ENCODE peak calls at places on chromosomes 2 and 18, in five cellular contexts. Q is coronary artery, B is brain microvascular endothelial cell, S is NB4, U is NT2/D1. V is an unnamed sample.

GRCh38 chr18:33560686-33561370 is 17.2 kb upstream of the ASXL3 start:
- DNase-seq in Q (no peak), U (no peak), B (peak; percentile 70), S (peak; percentile 8), V (peak; percentile 18)

GRCh38 chr2:208358758-208359631 is 47.6 kb upstream of the PTH2R start:
- DNase-seq in Q (no peak), S (peak; percentile 49), B (no peak), U (no peak), V (no peak)

GRCh38 chr2:15561574-15562344 is 625 bp upstream of the NBAS start:
- DNase-seq in Q (no peak), S (no peak), U (no peak), B (peak; percentile 60), V (no peak)

GRCh38 chr2:207933396-207934045 is 91.8 kb downstream of the PLEKHM3 start:
- DNase-seq in U (peak; percentile 46), B (no peak), Q (no peak), S (no peak), V (no peak)

GRCh38 chr2:174058022-174058421 is 92.8 kb upstream of the SP3 start:
- DNase-seq in B (no peak), Q (no peak), U (no peak), S (no peak), V (no peak)

GRCh38 chr2:240586919-240587800 is 626 bp downstream of the CAPN10 start:
- DNase-seq in B (no peak), S (peak; percentile 65), U (no peak), Q (no peak), V (no peak)

GRCh38 chr2:95346738-95347671 is 49.9 kb downstream of the KCNIP3 start:
- DNase-seq in B (no peak), U (no peak), S (no peak), Q (peak; percentile 75), V (no peak)

GRCh38 chr2:182949572-182950189 is 83.2 kb upstream of the FRZB start:
- DNase-seq in Q (no peak), U (no peak), S (peak; percentile 12), B (peak; percentile 68), V (no peak)

GRCh38 chr18:26405190-26405781 is 143.1 kb downstream of the KCTD1 start:
- DNase-seq in U (no peak), Q (no peak), B (peak; percentile 12), S (peak; percentile 29), V (no peak)

GRCh38 chr2:28224648-28225471 is 167.8 kb upstream of the FOSL2 start:
- DNase-seq in S (no peak), Q (no peak), U (no peak), B (peak; percentile 18), V (peak; percentile 87)

GRCh38 chr2:152376385-152376784 is 41.4 kb downstream of the FMNL2 start:
- DNase-seq in U (no peak), B (no peak), Q (no peak), S (no peak), V (no peak)

GRCh38 chr18:2655954-2656236 is 369 bp downstream of the SMCHD1 start:
- DNase-seq in Q (no peak), U (no peak), S (no peak), B (peak; percentile 16), V (no peak)

GRCh38 chr2:198100323-198100722 is 295.9 kb downstream of the PLCL1 start:
- DNase-seq in U (no peak), S (peak; percentile 33), Q (no peak), B (no peak), V (peak; percentile 31)

GRCh38 chr2:207768168-207768890 is 1.4 kb downstream of the FZD5 start:
- DNase-seq in B (no peak), U (no peak), S (no peak), Q (peak; percentile 77), V (no peak)

GRCh38 chr18:5817821-5818220 is 77.5 kb downstream of the TMEM200C start:
- DNase-seq in U (no peak), S (no peak), B (no peak), Q (no peak), V (no peak)

GRCh38 chr2:108301558-108301957 is 12.9 kb downstream of the SULT1C2 start:
- DNase-seq in S (no peak), Q (no peak), B (no peak), U (no peak), V (no peak)

GRCh38 chr2:182858671-182859070 is 7.8 kb downstream of the FRZB start:
- DNase-seq in S (no peak), B (peak; percentile 42), Q (no peak), U (no peak), V (no peak)

GRCh38 chr2:61356261-61356957 is 114.5 kb downstream of the USP34 start:
- DNase-seq in B (no peak), S (no peak), Q (no peak), U (no peak), V (no peak)

GRCh38 chr2:48423376-48423775 is 106.6 kb upstream of the STON1 start:
- DNase-seq in U (no peak), Q (no peak), B (peak; percentile 76), S (no peak), V (peak; percentile 72)

GRCh38 chr2:48424356-48424755 is 105.6 kb upstream of the STON1 start:
- DNase-seq in B (no peak), S (no peak), U (no peak), Q (no peak), V (no peak)

GRCh38 chr2:48417843-48418838 is 111.8 kb upstream of the STON1 start:
- DNase-seq in S (no peak), B (no peak), U (no peak), Q (no peak), V (no peak)

GRCh38 chr2:48419884-48420511 is 110.0 kb upstream of the STON1 start:
- DNase-seq in U (no peak), B (no peak), Q (no peak), S (no peak), V (no peak)

GRCh38 chr2:48420512-48421197 is 109.3 kb upstream of the STON1 start:
- DNase-seq in S (peak; percentile 90), B (peak; percentile 89), U (peak; percentile 80), Q (peak; percentile 92), V (peak; percentile 43)
- H3K4me3 ChIP-seq in S (no peak overlapping the region), B (no peak overlapping the region), U (no peak overlapping the region), Q (peak overlapping the region; percentile 47), V (no peak overlapping the region)

DNA sequence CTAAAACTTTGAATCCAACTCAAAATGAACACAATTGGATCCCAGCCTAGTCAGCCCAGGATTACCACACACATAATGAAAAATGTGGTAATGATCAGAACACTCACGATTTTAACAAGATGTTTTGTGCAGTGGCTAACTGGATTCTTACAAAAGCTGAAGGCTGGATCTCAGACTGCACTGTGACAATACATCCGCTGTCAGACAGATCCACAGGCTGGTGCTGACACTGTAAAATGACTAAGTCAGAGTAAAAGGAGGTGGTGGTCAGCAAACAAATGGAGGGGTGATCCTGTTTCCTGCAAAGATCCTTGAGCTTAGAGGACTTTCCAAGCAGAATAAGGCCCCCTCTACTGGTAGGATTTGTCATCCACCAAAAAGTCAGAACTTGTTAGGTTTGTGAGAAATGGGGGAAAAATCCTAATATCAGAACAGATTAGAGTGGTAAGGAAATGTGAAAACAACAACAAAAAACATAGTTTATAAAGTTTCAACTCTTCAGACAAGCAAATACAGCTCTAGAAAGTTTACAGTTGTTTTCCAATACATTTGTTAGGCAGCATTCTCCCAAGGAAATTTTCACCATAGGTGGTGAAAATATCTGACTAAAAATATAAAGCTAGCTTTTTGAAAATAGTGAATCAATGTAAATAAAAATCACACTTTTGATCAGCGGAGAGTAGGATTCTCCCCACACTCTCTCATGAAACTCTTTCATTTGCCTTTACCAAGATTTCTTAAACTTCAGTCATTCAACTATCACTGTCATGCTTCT is 211.9 kb downstream of the AGPS start:
- DNase-seq in Q (no peak), B (peak; percentile 53), S (peak; percentile 72), U (peak; percentile 62), V (peak; percentile 47)
- H3K4me3 ChIP-seq in Q (peak overlapping the region; percentile 39), B (no peak overlapping the region), S (no peak overlapping the region), U (no peak overlapping the region), V (peak overlapping the region; percentile 7)

GRCh38 chr18:24011095-24011917 is 3.2 kb upstream of the TTC39C start:
- DNase-seq in Q (no peak), U (no peak), B (no peak), S (no peak), V (no peak)
- H3K4me3 ChIP-seq in Q (no peak overlapping the region), U (no peak overlapping the region), B (no peak overlapping the region), S (no peak overlapping the region), V (no peak overlapping the region)

DNA sequence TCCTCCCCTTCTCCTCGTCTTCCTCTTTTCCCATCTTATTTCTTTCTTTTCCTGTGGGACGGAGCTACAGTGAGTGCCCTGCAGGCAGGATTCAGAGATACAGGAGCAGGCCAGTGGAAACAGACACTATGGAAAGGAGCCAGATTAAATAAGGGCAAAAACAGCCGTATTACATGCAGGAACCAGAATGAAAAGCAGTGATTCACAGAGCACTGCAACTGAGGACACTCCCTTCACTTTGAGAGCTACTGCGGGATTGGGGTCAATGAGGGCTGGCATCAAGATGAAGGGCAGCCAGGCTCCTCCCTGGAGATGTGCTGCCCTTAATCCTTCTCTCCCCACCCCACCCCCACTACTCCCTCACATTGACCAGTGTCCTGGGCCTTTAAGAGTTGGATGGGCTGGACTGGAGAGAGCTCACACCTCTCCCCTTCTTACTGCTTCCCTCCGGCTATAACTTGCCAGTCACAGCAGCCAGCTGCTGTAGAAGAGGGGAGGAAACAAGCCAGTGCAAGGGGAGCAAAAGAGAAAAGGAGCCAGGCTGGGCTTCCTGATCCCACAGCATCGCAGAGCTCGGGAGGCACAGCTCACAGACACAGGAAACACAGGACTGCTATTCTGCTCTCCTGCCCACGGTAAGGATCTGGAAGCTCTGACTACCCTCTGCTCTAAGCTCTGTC is at the start of gene PLCD4:
- DNase-seq in S (no peak), B (peak; percentile 67), Q (no peak), U (peak; percentile 6), V (peak; percentile 83)
- H3K4me3 ChIP-seq in S (no peak within 1 kb of the TSS), B (peak within 1 kb of the TSS; percentile 24), Q (peak within 1 kb of the TSS; percentile 60), U (peak within 1 kb of the TSS; percentile 24), V (peak within 1 kb of the TSS; percentile 41)

GRCh38 chr2:239266436-239266770 is 134.4 kb downstream of the HDAC4 start:
- DNase-seq in Q (no peak), S (no peak), U (no peak), B (no peak), V (no peak)

GRCh38 chr2:239267411-239267941 is 133.3 kb downstream of the HDAC4 start:
- DNase-seq in B (peak; percentile 80), S (peak; percentile 97), U (no peak), Q (peak; percentile 84), V (no peak)

GRCh38 chr2:239265681-239266435 is 135.0 kb downstream of the HDAC4 start:
- DNase-seq in U (no peak), Q (peak; percentile 72), B (no peak), S (no peak), V (no peak)

GRCh38 chr2:239268082-239268481 is 132.7 kb downstream of the HDAC4 start:
- DNase-seq in Q (peak; percentile 74), S (no peak), U (no peak), B (no peak), V (no peak)

DNA sequence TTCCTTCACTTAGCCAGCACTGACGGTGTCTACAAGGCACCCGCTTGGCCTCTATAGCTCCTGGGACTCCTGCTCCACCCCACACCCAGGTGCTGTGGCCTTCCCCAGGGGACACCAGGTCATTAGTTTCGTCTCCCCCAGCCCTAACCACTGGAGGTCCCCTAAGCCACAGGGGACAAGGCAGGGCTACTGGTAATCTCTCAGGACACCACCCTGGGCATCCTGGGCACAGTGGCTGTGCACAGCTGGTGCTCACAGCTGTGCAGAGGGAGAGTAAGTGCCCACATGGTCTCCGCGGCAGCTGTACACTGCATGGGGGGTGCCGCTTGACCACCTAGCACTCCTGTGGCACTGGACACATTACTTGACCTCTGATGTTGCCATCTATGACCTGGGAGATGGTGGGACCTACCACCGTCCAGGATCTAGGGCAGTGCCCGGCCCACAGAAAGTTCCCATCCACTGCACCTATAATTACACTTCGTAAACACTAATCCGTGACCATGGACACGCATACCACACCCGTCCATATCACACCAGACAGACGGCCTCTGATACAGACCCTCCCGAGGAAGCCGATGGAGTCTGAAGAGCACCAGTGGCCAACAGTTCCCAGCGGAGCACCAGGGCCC is 133.9 kb downstream of the HDAC4 start:
- DNase-seq in Q (peak; percentile 69), U (no peak), S (peak; percentile 27), B (no peak), V (no peak)
- H3K4me3 ChIP-seq in Q (peak overlapping the region; percentile 52), U (no peak overlapping the region), S (peak overlapping the region; percentile 56), B (no peak overlapping the region), V (no peak overlapping the region)

V was measured in skeletal muscle cell.